ENCODE peak calls at places on chromosome 7, in four cellular contexts. P is tibial nerve, H is adrenal gland, B is fibroblast of lung. W is an unnamed sample.

GRCh38 chr7:32410545-32410944 is 79.6 kb downstream of the LSM5 start:
- DNase-seq in P (no peak), H (no peak), B (no peak), W (no peak)

GRCh38 chr7:90596745-90597526 is 815 bp downstream of the CDK14 start:
- DNase-seq in P (no peak), H (no peak), B (peak; percentile 53), W (peak; percentile 71)

GRCh38 chr7:84904561-84904960 is 282.3 kb downstream of the SEMA3D start:
- DNase-seq in P (no peak), H (no peak), B (no peak), W (no peak)

GRCh38 chr7:133570321-133570720 is 317.4 kb downstream of the EXOC4 start:
- DNase-seq in P (no peak), H (no peak), B (peak; percentile 34), W (no peak)

GRCh38 chr7:25522727-25523126 is 294.4 kb upstream of the NPVF start:
- DNase-seq in P (no peak), H (no peak), B (no peak), W (no peak)

GRCh38 chr7:103113164-103113563 is 35.7 kb downstream of the NAPEPLD start:
- DNase-seq in P (no peak), H (no peak), B (peak; percentile 87), W (no peak)

GRCh38 chr7:102836977-102837376 is 75.8 kb upstream of the LRRC17 start:
- DNase-seq in P (no peak), H (no peak), B (no peak), W (no peak)

GRCh38 chr7:3754488-3755365 is 453.7 kb downstream of the SDK1 start:
- DNase-seq in P (no peak), H (no peak), B (peak; percentile 91), W (no peak)

GRCh38 chr7:151776446-151776845 is 100.5 kb downstream of the PRKAG2 start:
- DNase-seq in P (no peak), H (no peak), B (no peak), W (no peak)

GRCh38 chr7:7858559-7858958 is 110.0 kb upstream of the GLCCI1 start:
- DNase-seq in P (no peak), H (no peak), B (no peak), W (no peak)

GRCh38 chr7:118029881-118030422 is 154.0 kb upstream of the LSM8 start:
- DNase-seq in P (no peak), H (no peak), B (no peak), W (no peak)

GRCh38 chr7:69599211-69599878 is 1.1 kb downstream of the AUTS2 start:
- DNase-seq in P (no peak), H (peak; percentile 36), B (peak; percentile 9), W (peak; percentile 47)

GRCh38 chr7:50540785-50541579 is 24.2 kb downstream of the DDC start:
- DNase-seq in P (no peak), H (no peak), B (no peak), W (no peak)

GRCh38 chr7:25009271-25009670 is 29.3 kb upstream of the OSBPL3 start:
- DNase-seq in P (no peak), H (no peak), B (peak; percentile 95), W (no peak)

GRCh38 chr7:147332988-147333387 is 1216.4 kb downstream of the CNTNAP2 start:
- DNase-seq in P (no peak), H (no peak), B (peak; percentile 10), W (no peak)

GRCh38 chr7:5624386-5625365 is 156.8 kb downstream of the RNF216 start:
- DNase-seq in P (no peak), H (no peak), B (no peak), W (no peak)

GRCh38 chr7:110557136-110557535 is 533.8 kb upstream of the LRRN3 start:
- DNase-seq in P (no peak), H (no peak), B (no peak), W (no peak)

GRCh38 chr7:146115665-146116451 is 743 bp upstream of the CNTNAP2 start:
- DNase-seq in P (no peak), H (peak; percentile 72), B (peak; percentile 67), W (peak; percentile 57)

GRCh38 chr7:26091933-26092332 is 60.1 kb upstream of the NFE2L3 start:
- DNase-seq in P (no peak), H (no peak), B (peak; percentile 14), W (no peak)

GRCh38 chr7:16652888-16653287 is 6.9 kb downstream of the BZW2 start:
- DNase-seq in P (no peak), H (no peak), B (no peak), W (no peak)

GRCh38 chr7:94338921-94339371 is 55.7 kb upstream of the COL1A2 start:
- DNase-seq in P (no peak), H (no peak), B (peak; percentile 57), W (no peak)

GRCh38 chr7:27179030-27179429 is 4.9 kb upstream of the HOXA10 start:
- DNase-seq in P (no peak), H (no peak), B (no peak), W (no peak)

GRCh38 chr7:128035712-128036111 is 4.5 kb upstream of the LRRC4 start:
- DNase-seq in P (no peak), H (no peak), B (no peak), W (no peak)

GRCh38 chr7:139613971-139614411 is 90.5 kb downstream of the CLEC2L start:
- DNase-seq in P (no peak), H (no peak), B (no peak), W (no peak)

GRCh38 chr7:119916501-119916900 is 356.5 kb upstream of the KCND2 start:
- DNase-seq in P (no peak), H (no peak), B (no peak), W (no peak)

GRCh38 chr7:36154255-36155212 is 1.5 kb downstream of the EEPD1 start:
- DNase-seq in P (no peak), H (peak; percentile 32), B (no peak), W (no peak)

GRCh38 chr7:33722383-33723096 is 182.8 kb upstream of the BMPER start:
- DNase-seq in P (no peak), H (no peak), B (peak; percentile 72), W (no peak)

GRCh38 chr7:113120647-113121046 is 2.3 kb upstream of the SMIM30 start:
- DNase-seq in P (no peak), H (no peak), B (no peak), W (no peak)

GRCh38 chr7:91302794-91303193 is 38.6 kb downstream of the FZD1 start:
- DNase-seq in P (no peak), H (no peak), B (no peak), W (no peak)

GRCh38 chr7:15417341-15417988 is 144.3 kb downstream of the AGMO start:
- DNase-seq in P (no peak), H (no peak), B (no peak), W (no peak)

DNA sequence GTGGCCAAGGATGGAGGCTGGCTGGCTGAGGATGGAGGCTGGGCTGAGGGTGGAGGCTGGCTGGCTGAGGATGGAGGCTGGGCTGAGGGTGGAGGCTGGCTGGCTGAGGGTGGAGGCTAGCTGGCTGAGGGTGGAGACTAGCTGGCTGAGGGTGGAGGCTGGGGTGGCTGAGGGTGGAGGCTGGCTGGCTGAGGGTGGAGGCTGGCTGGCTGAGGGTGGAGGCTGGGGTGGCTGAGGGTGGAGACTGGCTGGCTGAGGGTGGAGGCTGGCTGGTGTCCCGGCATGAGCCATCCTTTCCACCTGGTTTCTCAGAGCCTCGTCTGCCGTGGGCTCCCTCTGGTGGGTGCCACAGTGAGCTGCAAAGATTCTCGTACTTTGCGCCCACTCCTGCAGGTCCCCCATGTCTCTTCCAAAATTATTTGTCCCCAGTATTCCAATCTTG is 88.4 kb downstream of the ELFN1 start:
- DNase-seq in P (no peak), H (no peak), B (peak; percentile 1), W (peak; percentile 68)
- TF ChIP-seq CTCF in P (no peak), H (peak; percentile 14), B (peak; percentile 16), W (no peak)

GRCh38 chr7:30546596-30546995 is 42.0 kb upstream of the GGCT start:
- DNase-seq in P (no peak), H (no peak), B (no peak), W (no peak)

GRCh38 chr7:30553141-30553540 is 41.5 kb upstream of the GARS1 start:
- DNase-seq in P (no peak), H (no peak), B (no peak), W (no peak)

GRCh38 chr7:30552330-30552729 is 42.3 kb upstream of the GARS1 start:
- DNase-seq in P (no peak), H (no peak), B (no peak), W (no peak)

GRCh38 chr7:30549933-30550493 is 44.7 kb upstream of the GARS1 start:
- DNase-seq in P (no peak), H (no peak), B (peak; percentile 17), W (no peak)

DNA sequence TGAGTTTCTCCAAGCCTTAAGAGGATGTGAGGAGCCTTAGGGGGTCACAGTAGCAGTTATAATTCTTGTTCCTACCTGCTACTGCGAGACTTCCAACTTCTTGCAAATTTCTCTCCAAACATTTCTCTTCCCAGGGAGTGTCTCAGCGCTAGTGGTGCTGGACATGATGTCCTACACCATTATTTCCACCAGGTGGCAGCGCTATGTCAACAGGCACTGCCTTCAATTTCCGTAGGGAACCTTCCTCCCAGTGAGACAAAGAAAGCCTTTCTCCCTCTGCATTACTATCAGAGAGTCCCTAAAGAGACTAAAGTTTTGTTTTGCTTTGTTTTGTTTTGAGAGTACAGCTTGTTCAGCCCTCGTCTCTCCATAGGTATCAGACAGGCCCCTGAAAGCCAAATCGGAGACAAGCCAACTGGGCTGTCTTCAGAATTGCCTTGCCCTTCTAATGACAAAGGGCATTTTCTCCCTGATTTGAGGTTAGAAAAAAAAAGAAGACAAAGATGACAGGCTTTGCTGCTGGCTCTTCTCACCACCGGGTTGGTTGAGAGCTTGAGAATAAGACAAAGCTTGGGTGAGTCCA is 44.2 kb upstream of the GGCT start:
- DNase-seq in P (peak; percentile 81), H (peak; percentile 70), B (peak; percentile 74), W (peak; percentile 38)
- TF ChIP-seq CTCF in P (peak; percentile 86), H (peak; percentile 90), B (peak; percentile 81), W (peak; percentile 44)

DNA sequence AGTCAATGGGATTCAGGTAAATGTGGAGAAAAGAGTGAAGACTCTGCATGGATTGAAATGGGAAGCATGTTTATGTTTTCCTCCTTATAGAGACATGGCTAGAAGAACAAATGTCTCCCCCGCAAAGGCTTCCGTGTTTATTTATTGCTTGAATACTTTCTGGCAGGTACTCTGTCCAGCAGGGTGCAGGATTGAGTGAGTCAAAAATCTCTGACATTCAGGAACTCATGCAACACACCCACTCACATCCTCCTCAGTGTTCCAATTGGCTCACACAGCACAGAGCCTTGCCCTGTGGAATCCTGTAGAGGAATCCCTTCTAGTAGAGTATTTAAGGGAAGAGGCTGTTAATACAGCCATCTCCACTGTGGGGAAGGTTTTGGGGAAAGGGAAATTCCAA is 290.3 kb upstream of the VWC2 start:
- DNase-seq in P (no peak), H (no peak), B (no peak), W (peak; percentile 2)
- TF ChIP-seq CTCF in P (no peak), H (no peak), B (no peak), W (no peak)

GRCh38 chr7:2609001-2609411 is 22.8 kb upstream of the TTYH3 start:
- DNase-seq in P (no peak), H (no peak), B (peak; percentile 58), W (peak; percentile 78)
- TF ChIP-seq CTCF in P (peak; percentile 29), H (peak; percentile 33), B (peak; percentile 31), W (peak; percentile 51)

GRCh38 chr7:64685091-64685490 is 19.2 kb downstream of the ZNF107 start:
- DNase-seq in P (no peak), H (no peak), B (no peak), W (no peak)
- TF ChIP-seq CTCF in P (no peak), H (no peak), B (no peak), W (no peak)

GRCh38 chr7:67302113-67303039 is 305.7 kb downstream of the TYW1 start:
- DNase-seq in P (peak; percentile 100), H (peak; percentile 99), B (peak; percentile 99), W (peak; percentile 97)
- TF ChIP-seq CTCF in P (peak; percentile 27), H (peak; percentile 42), B (peak; percentile 21), W (no peak)

W was measured in GM13976.